ENCODE peak calls at places on chromosomes 2 and 18, in four cellular contexts. K is SJSA1, B is endothelial cell of umbilical vein, V is prostate gland. I is an unnamed sample.

GRCh38 chr2:67888351-67889005 is 174.3 kb downstream of the C1D start:
- DNase-seq in V (no peak), K (no peak), B (no peak), I (no peak)

GRCh38 chr2:71006287-71006686 is 11.6 kb upstream of the TEX261 start:
- DNase-seq in B (no peak), V (no peak), K (no peak), I (no peak)

GRCh38 chr18:35032113-35032512 is 9.1 kb upstream of the MAPRE2 start:
- DNase-seq in K (no peak), V (no peak), B (no peak), I (no peak)

GRCh38 chr18:58388736-58389135 is 240.2 kb downstream of the ALPK2 start:
- DNase-seq in K (no peak), B (no peak), V (no peak), I (no peak)

GRCh38 chr2:105377871-105378270 is 21.0 kb downstream of the FHL2 start:
- DNase-seq in B (no peak), K (no peak), V (no peak), I (no peak)

GRCh38 chr2:224816816-224817215 is 100.7 kb upstream of the CCDC195 start:
- DNase-seq in K (peak), B (peak), V (no peak), I (no peak)

GRCh38 chr2:226115102-226115831 is 684.4 kb downstream of the IRS1 start:
- DNase-seq in V (no peak), B (peak), K (peak), I (no peak)

GRCh38 chr2:19580830-19581229 is 222.4 kb upstream of the OSR1 start:
- DNase-seq in B (no peak), V (no peak), K (no peak), I (no peak)

GRCh38 chr2:236168110-236169067 is at the start of gene GBX2:
- DNase-seq in V (no peak), B (peak), K (peak), I (no peak)

GRCh38 chr18:24754572-24754971 is 294.1 kb downstream of the HRH4 start:
- DNase-seq in K (no peak), V (no peak), B (no peak), I (no peak)

GRCh38 chr18:40019797-40020392 is 1935.1 kb upstream of the PIK3C3 start:
- DNase-seq in K (no peak), V (no peak), B (no peak), I (no peak)

GRCh38 chr2:11681722-11682589 is 12.0 kb upstream of the NTSR2 start:
- DNase-seq in V (peak), K (no peak), B (no peak), I (no peak)

GRCh38 chr2:6968319-6969100 is 51.3 kb downstream of the RNF144A start:
- DNase-seq in K (no peak), B (no peak), V (no peak), I (no peak)

GRCh38 chr18:11392292-11392691 is 217.1 kb upstream of the SLC35G4 start:
- DNase-seq in B (peak), K (peak), V (no peak), I (no peak)

GRCh38 chr2:117557626-117558025 is 256.9 kb upstream of the DDX18 start:
- DNase-seq in B (no peak), K (no peak), V (no peak), I (no peak)

GRCh38 chr18:80253871-80254492 is 6.7 kb upstream of the PARD6G start:
- DNase-seq in K (no peak), V (no peak), B (no peak), I (no peak)

GRCh38 chr2:110017-110416 is 63.7 kb upstream of the FAM110C start:
- DNase-seq in V (no peak), K (no peak), B (no peak), I (no peak)

GRCh38 chr2:1887915-1888314 is 143.6 kb upstream of the PXDN start:
- DNase-seq in V (no peak), K (no peak), B (no peak), I (no peak)

GRCh38 chr2:222228046-222228445 is 70.8 kb downstream of the PAX3 start:
- DNase-seq in K (no peak), V (no peak), B (no peak), I (no peak)

GRCh38 chr2:25824216-25824615 is 54.1 kb downstream of the ASXL2 start:
- DNase-seq in K (no peak), B (no peak), V (no peak), I (no peak)
- H3K4me3 ChIP-seq in K (no peak), B (no peak), V (no peak), I (no peak)

GRCh38 chr18:709771-710170 is 2.7 kb downstream of the ENOSF1 start:
- DNase-seq in B (no peak), K (no peak), V (no peak), I (no peak)

GRCh38 chr18:711330-711692 is 1.1 kb downstream of the ENOSF1 start:
- DNase-seq in B (no peak), K (no peak), V (no peak), I (no peak)

GRCh38 chr18:711693-712400 is 583 bp downstream of the ENOSF1 start:
- DNase-seq in K (peak), V (peak), B (peak), I (peak)

GRCh38 chr18:712401-713134 is at the start of gene ENOSF1:
- DNase-seq in K (peak), B (peak), V (peak), I (peak)

DNA sequence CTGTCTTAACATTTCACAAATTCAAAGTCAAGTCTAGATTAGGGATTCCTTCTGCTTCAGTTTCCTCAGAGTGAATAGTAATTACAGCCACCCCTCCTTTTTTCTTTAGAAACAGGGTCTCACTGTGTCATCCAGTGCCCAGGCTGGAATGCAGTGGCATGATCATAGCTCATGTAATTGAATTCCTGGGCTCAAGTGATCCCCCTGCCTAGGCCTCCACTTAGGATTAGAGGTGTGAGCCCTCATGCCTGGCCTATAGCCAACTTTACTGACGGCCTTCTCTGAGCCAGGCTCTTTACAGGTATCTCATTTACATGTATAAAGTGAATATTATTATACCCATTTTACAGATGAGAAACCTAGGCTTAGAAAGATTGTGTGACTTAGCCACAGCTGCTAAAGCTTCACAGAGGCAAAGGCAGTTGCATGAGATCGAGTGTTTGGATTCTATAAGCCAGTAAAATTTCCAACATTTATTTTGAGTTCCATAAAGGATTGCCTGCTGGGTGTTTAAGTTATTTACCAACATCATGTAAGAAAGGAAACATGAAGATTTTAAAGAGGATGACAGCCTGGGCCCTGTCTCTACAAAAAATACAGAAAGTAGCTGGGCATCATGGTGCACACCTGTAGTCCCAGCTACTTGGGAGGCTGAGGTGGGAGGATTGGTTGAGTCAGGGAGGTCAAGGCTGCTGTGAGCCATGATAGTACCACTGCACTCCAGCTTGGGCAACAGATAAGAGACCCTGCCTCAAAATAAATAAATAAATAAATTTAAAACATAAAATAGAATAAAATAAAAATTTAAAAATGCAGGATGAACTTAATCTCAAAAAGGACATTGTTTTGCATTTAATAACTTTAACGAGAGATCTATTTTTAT is 1.8 kb downstream of the ENOSF1 start:
- DNase-seq in B (no peak), K (no peak), V (no peak), I (no peak)
- H3K4me3 ChIP-seq in B (no peak), K (peak), V (peak), I (peak)

DNA sequence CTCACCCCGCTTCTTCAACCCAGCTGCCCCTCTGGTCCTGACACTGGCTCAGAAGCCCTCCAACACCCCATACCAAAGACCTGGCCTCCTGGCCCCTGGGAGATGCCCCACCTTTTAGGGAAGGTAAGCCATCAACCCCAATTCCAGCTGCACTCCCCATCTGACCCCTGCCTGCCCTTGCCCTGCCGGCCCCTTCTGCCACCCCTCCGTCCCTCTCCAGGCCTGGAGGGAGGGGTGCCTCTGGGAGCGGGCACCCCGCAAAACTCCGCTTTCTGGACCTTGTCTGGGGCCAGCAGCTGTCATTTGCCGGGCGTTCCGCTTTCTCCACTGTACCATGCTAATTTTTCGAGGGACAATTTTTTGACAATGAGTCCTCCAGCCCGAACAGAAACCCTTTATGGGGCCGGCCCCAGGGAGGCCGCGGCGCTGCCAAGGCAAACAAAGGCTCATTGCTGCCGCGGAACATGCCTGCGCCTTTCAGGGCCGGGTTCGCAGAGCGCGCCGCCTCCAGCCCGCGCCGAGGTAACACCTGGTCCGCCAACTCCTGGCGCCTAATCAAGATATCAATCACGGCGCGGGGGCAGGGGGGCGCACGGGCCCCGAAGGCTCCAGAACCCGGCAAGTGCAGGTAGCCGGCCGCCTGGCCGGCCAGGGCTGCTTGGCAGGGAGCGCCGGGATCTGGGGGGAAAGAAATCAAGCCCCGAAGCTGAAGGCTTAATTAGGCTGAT is 96.0 kb downstream of the INHBB start:
- DNase-seq in B (no peak), V (peak), K (no peak), I (no peak)
- H3K4me3 ChIP-seq in B (no peak), V (peak), K (no peak), I (no peak)

GRCh38 chr18:55097406-55098170 is 138.3 kb upstream of the CCDC68 start:
- DNase-seq in V (no peak), B (peak), K (no peak), I (no peak)
- H3K4me3 ChIP-seq in V (no peak), B (no peak), K (no peak), I (no peak)

GRCh38 chr2:174633621-174633927 is 36.0 kb upstream of the WIPF1 start:
- DNase-seq in V (no peak), K (no peak), B (peak), I (no peak)

GRCh38 chr2:174632847-174633620 is 35.4 kb upstream of the WIPF1 start:
- DNase-seq in B (no peak), K (no peak), V (no peak), I (no peak)

GRCh38 chr2:174635747-174636399 is 38.3 kb upstream of the WIPF1 start:
- DNase-seq in V (no peak), K (no peak), B (no peak), I (no peak)

GRCh38 chr2:174635015-174635593 is 37.5 kb upstream of the WIPF1 start:
- DNase-seq in V (no peak), K (no peak), B (no peak), I (no peak)

GRCh38 chr2:174634130-174635014 is 36.8 kb upstream of the WIPF1 start:
- DNase-seq in K (no peak), B (peak), V (no peak), I (peak)
- H3K4me3 ChIP-seq in K (no peak), B (no peak), V (no peak), I (peak)

DNA sequence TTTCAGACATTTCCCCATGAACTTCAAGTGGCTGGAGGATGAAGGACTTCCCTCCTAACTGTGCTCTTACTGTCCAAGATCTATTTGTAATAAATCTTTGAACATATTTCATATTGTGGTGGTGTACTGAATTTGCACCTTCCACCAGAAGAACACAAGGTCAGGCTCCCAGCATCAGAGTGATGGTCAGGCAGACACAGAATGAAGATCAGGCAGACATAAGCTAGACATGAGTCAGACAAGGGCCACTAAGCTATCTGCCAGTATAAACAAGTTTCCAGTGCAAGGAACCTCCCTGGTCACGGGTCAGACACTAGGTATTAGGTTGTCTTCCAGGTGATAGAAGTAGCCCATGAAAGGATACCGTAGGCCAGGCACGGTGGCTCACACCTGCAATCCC is 20.0 kb downstream of the AQP12B start:
- DNase-seq in K (no peak), V (no peak), B (no peak), I (no peak)
- H3K4me3 ChIP-seq in K (no peak), V (no peak), B (no peak), I (no peak)

DNA sequence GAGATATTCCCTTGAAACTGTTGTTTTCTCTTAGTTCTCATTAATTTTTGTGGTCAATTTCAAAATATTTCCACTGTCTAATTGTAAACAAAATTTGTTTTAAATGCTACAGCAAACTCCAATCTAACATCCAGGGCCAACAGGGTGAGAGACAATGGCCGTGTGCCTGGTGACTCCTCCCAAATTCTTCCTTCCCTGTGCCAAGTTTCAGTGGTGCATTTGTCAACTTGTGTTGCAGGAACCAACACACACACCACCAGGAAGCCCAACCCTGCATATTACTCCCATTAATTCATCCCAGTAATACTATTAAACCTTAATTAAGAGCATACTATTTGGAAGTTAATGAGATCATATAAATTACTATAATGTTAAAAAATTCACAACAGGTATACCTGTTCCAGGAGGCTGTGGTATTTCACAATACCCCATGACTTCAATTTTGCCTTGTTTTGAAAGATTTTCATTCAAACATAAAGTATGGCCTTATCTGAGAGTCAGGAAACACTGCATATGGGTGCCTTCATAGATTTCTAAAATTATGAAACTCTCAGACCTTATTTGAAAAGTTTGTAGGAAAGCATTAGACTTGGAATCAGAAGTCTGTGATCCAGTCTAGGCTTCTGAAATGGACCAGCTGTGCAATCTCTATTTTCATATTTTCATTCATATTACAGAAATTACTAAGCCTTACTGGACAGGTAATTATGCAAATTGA is 1.1 kb downstream of the SERPINB2 start:
- DNase-seq in K (no peak), B (no peak), V (no peak), I (no peak)
- H3K4me3 ChIP-seq in K (no peak), B (peak), V (no peak), I (no peak)

GRCh38 chr2:239362497-239362896 is 38.3 kb downstream of the HDAC4 start:
- DNase-seq in B (no peak), K (no peak), V (no peak), I (no peak)

GRCh38 chr2:239363946-239364637 is 36.7 kb downstream of the HDAC4 start:
- DNase-seq in V (no peak), B (no peak), K (no peak), I (no peak)

GRCh38 chr2:239366740-239367139 is 34.1 kb downstream of the HDAC4 start:
- DNase-seq in K (no peak), B (no peak), V (no peak), I (no peak)

GRCh38 chr2:239365782-239366435 is 34.9 kb downstream of the HDAC4 start:
- DNase-seq in K (no peak), B (no peak), V (no peak), I (no peak)

DNA sequence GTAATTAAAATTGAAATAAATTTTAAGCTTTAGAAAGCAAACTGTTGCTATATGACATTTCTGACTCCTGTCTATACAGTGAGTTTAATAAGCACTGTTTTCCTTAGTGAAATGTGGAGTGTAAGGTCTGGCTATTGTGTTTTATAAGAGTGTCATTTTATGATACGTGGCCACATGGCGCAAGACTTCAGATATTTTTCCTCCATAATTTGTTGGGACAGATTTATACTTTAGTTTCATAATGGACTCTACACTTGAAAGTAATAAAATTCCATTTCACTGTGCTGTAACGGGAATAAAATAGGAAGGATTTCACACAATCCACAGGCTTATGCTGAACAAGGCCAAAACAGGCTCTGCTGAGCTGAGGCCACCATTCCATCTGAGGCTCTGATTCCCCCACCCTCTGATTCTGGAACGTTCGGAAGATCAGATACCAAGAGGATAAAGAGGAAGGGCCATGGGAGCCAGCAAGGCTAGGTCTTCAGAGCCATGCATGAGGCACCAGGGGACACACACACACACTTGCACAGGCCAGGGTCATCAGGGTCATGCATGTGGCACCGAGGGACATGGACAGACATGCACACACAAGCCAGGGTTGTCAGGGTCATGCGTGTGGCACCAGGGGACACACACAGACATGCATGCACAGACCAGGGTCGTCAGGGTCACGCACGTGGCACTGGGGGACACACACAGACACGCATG is 35.6 kb downstream of the HDAC4 start:
- DNase-seq in B (no peak), K (no peak), V (no peak), I (no peak)
- H3K4me3 ChIP-seq in B (no peak), K (no peak), V (no peak), I (no peak)

GRCh38 chr18:51028201-51028805 is 1.7 kb upstream of the SMAD4 start:
- DNase-seq in V (no peak), K (no peak), B (no peak), I (peak)
- H3K4me3 ChIP-seq in V (no peak), K (no peak), B (no peak), I (no peak)

DNA sequence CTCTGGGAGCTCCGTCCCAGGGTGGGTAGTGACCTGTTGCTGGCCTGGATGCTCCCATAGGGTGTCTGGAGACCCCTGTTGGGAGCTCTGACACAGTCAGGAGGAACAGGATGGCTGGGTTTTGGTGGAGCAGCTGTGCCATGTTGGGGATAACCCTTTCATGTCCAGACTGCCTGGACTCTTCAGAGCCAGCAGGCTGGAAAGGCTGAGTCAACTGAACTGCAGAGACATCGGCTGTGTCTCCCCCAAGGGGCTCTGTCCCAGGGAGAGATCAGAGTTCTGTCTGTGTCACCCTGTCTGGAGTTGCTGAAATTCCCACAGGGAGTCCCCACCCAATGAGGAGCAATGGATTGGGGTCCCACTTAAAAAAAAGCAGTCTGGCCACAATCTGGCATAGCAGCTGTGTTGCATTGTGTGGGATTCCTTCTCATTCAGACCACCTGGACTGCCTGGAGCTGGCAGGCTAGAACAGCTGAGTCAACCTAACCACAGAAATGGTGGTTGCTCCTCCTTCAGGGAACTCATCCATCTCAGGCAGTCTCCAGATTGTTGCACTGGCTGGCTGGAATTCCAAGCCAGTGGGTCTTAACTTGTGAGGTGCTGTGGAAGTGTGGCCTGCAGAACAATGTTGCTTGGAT is 37.2 kb downstream of the AGPS start:
- DNase-seq in K (peak), B (no peak), V (no peak), I (no peak)
- H3K4me3 ChIP-seq in K (no peak), B (no peak), V (no peak), I (no peak)